ENCODE peak calls at places on chromosomes 16 and 17, in eight cellular contexts. D is heart right ventricle, Z is OCI-LY7, K is fibroblast of lung, M is ovary, E is coronary artery, B is body of pancreas, F is dorsolateral prefrontal cortex. N is an unnamed sample.

GRCh38 chr16:88375236-88376052 is 7.3 kb upstream of the ZNF469 start:
- DNase-seq in D (no peak), Z (no peak), K (no peak), M (no peak), E (no peak), B (no peak), F (no peak), N (no peak)

GRCh38 chr17:35289222-35289621 is 46.4 kb downstream of the SLFN5 start:
- DNase-seq in D (no peak), Z (no peak), K (no peak), M (no peak), E (no peak), B (no peak), F (no peak), N (no peak)

GRCh38 chr16:55373489-55373832 is 49.5 kb downstream of the IRX6 start:
- DNase-seq in D (no peak), Z (no peak), K (no peak), M (no peak), E (no peak), B (no peak), F (no peak), N (no peak)

GRCh38 chr17:31726980-31727427 is 132.0 kb downstream of the COPRS start:
- DNase-seq in D (no peak), Z (no peak), K (peak; percentile 82), M (no peak), E (no peak), B (no peak), F (no peak), N (peak; percentile 67)

GRCh38 chr17:50686494-50687199 is 21.1 kb downstream of the ANKRD40 start:
- DNase-seq in D (peak; percentile 34), Z (no peak), K (peak; percentile 93), M (peak; percentile 92), E (peak; percentile 85), B (peak; percentile 93), F (no peak), N (peak; percentile 51)

GRCh38 chr16:87963400-87963799 is 12.2 kb downstream of the BANP start:
- DNase-seq in D (peak; percentile 57), Z (no peak), K (peak; percentile 94), M (no peak), E (no peak), B (no peak), F (no peak), N (peak; percentile 89)

GRCh38 chr16:56267888-56268287 is 76.6 kb downstream of the GNAO1 start:
- DNase-seq in D (no peak), Z (no peak), K (no peak), M (no peak), E (no peak), B (no peak), F (no peak), N (no peak)

GRCh38 chr17:49214665-49215360 is 4.3 kb downstream of the ABI3 start:
- DNase-seq in D (no peak), Z (no peak), K (no peak), M (no peak), E (no peak), B (peak; percentile 68), F (no peak), N (no peak)

GRCh38 chr17:49687878-49688491 is 10.1 kb upstream of the SPOP start:
- DNase-seq in D (peak; percentile 29), Z (peak; percentile 61), K (peak; percentile 47), M (no peak), E (no peak), B (no peak), F (no peak), N (no peak)

GRCh38 chr17:66200685-66201092 is 8.8 kb upstream of the CEP112 start:
- DNase-seq in D (peak; percentile 29), Z (peak; percentile 66), K (peak; percentile 80), M (no peak), E (no peak), B (peak; percentile 83), F (no peak), N (peak; percentile 79)

GRCh38 chr17:41402161-41402560 is 4.8 kb upstream of the KRT31 start:
- DNase-seq in D (no peak), Z (no peak), K (peak; percentile 81), M (no peak), E (no peak), B (no peak), F (no peak), N (no peak)

DNA sequence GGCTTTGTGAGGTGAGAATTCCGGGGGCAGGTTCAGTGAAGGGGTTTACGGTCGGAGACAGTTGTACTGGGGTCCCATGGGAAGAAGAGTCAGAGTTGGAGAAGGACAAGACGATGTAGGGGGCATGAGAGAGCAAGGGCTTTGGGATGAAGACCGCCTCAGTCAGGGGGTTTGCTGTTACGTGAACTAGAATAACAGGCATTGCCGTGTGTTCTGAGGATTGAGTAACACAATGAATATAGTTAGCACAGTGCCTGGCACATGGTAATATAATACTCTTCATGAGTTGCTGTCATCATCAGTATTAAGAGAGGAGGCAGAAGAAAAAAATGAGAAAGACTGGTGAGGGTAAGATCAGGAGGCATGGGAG is 577 bp downstream of the ZNF646 start:
- DNase-seq in D (no peak), Z (no peak), K (no peak), M (no peak), E (no peak), B (no peak), F (no peak), N (peak; percentile 13)
- TF ChIP-seq CTCF in D (no peak), Z (peak; percentile 45), K (no peak), M (no peak), E (no peak), B (no peak), F (no peak), N (no peak)

DNA sequence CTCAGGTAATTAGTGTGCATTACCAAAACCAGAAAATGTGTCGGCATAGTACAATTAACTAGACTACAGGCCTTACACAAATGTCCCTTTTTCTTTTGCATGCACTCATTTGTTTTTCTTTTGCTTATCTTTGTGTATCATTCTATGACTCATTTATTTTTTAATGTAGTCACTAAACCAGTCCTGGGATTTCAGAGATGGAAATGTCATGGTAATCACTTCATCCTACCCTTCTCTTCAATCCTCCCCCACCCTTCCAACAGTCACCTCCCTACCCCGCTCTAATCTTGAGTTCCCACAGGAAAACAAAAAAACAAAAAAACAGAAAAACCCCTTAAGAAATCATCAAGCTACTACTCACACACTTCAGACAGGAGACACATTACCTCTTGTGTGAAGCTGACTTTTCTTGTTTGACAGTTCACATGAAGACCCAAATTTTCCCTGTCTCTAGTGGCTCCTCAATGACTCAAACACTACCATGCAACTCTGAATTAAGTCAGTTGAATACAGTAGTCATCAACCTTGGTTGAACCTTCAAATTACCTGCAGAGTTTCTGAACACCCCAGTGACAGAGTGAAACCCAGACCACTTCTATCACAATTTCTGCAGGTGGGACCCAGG is 242.4 kb upstream of the SALL1 start:
- DNase-seq in D (no peak), Z (no peak), K (peak; percentile 53), M (no peak), E (no peak), B (no peak), F (no peak), N (peak; percentile 62)
- H3K4me3 ChIP-seq in D (no peak overlapping the region), Z (no peak overlapping the region), K (no peak overlapping the region), M (no peak overlapping the region), E (no peak overlapping the region), B (no peak overlapping the region), F (no peak overlapping the region), N (no peak overlapping the region)

GRCh38 chr17:77456951-77457548 is 316.3 kb downstream of the SEC14L1 start:
- DNase-seq in D (no peak), Z (peak; percentile 57), K (no peak), M (no peak), E (no peak), B (no peak), F (no peak), N (no peak)

GRCh38 chr17:77457572-77458201 is 316.9 kb downstream of the SEC14L1 start:
- DNase-seq in D (no peak), Z (no peak), K (no peak), M (no peak), E (no peak), B (no peak), F (no peak), N (no peak)

GRCh38 chr17:77456271-77456950 is 315.6 kb downstream of the SEC14L1 start:
- DNase-seq in D (no peak), Z (peak; percentile 54), K (no peak), M (no peak), E (no peak), B (no peak), F (no peak), N (no peak)

GRCh38 chr17:77459018-77459755 is 318.4 kb downstream of the SEC14L1 start:
- DNase-seq in D (no peak), Z (peak; percentile 63), K (no peak), M (no peak), E (no peak), B (no peak), F (no peak), N (no peak)

DNA sequence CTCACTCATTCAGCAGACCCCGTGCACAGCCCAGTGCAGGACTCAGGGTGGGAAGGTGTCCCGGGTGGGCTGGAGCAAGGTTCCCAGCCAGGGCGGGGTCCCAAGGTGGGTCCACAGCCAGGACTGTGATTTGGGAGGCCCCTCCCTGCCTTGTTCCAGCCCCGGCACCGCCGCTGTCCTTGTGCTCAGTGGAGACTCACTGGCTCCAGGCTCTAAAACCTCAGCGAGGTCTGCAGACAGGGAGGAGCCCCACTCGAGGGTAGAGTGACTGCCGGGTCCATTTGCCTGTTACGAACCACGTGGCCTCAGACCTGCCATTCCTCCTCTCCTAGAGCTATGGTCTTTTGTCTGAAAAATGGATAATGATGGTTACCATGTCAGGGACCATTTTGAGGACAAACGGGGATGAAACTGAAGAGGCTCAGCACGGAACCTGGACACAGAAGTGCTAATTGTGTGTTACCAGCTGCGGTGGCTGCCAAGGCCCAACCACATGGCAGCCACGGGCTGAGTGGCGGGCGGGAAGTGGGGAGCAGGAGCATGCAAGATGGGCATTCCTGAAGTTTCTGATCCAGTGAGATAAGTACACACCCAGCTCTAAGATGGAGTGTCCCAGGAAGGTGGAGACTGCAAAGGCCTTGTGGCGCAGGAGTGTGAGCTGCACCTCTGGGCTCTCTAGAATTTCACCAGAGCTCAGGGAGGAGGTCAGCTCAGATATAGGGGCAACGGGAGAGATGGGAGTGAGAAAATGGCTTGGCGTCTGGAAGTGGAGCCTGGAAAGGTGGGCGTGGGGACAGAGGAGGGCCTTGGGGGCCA is 317.6 kb downstream of the SEC14L1 start:
- DNase-seq in D (no peak), Z (no peak), K (no peak), M (no peak), E (no peak), B (no peak), F (no peak), N (no peak)
- TF ChIP-seq CTCF in D (no peak), Z (no peak), K (no peak), M (no peak), E (no peak), B (no peak), F (no peak), N (no peak)

GRCh38 chr17:48043171-48043570 is 5.0 kb upstream of the NFE2L1 start:
- DNase-seq in D (no peak), Z (no peak), K (no peak), M (no peak), E (no peak), B (no peak), F (no peak), N (peak; percentile 65)

GRCh38 chr17:48036693-48037035 is 933 bp downstream of the COPZ2 start:
- DNase-seq in D (no peak), Z (no peak), K (no peak), M (no peak), E (no peak), B (no peak), F (no peak), N (no peak)

GRCh38 chr17:48037036-48037881 is at the start of gene COPZ2:
- DNase-seq in D (peak; percentile 70), Z (no peak), K (peak; percentile 48), M (no peak), E (no peak), B (peak; percentile 74), F (no peak), N (peak; percentile 46)

GRCh38 chr17:48038687-48039086 is 1.1 kb upstream of the COPZ2 start:
- DNase-seq in D (no peak), Z (no peak), K (no peak), M (no peak), E (no peak), B (no peak), F (no peak), N (no peak)

GRCh38 chr17:48037924-48038323 is 327 bp upstream of the COPZ2 start:
- DNase-seq in D (no peak), Z (no peak), K (no peak), M (no peak), E (no peak), B (no peak), F (no peak), N (no peak)
- H3K4me3 ChIP-seq in D (peak overlapping the region; percentile 88), Z (no peak overlapping the region), K (no peak overlapping the region), M (peak overlapping the region; percentile 49), E (peak overlapping the region; percentile 81), B (no peak overlapping the region), F (no peak overlapping the region), N (peak overlapping the region; percentile 11)